ENCODE peak calls at places on chromosomes 13 and 19, in seven cellular contexts. Y is MCF 10A, F is mesothelial cell of epicardium, I is progenitor cell of endocrine pancreas, V is SK-N-SH, A is left lung, N is endothelial cell. X is an unnamed sample.

GRCh38 chr19:29390742-29391141 is 135.1 kb upstream of the VSTM2B start:
- DNase-seq in Y (no peak), F (no peak), I (no peak), V (no peak), A (no peak), N (no peak), X (no peak)

GRCh38 chr13:82088781-82089180 is 1747.9 kb upstream of the SPRY2 start:
- DNase-seq in Y (no peak), F (no peak), I (no peak), V (no peak), A (no peak), N (no peak), X (no peak)

GRCh38 chr19:33684550-33685303 is 63.0 kb downstream of the CHST8 start:
- DNase-seq in Y (no peak), F (no peak), I (no peak), V (peak), A (peak), N (no peak), X (no peak)

GRCh38 chr19:5873617-5874199 is 3.4 kb upstream of the FUT5 start:
- DNase-seq in Y (no peak), F (no peak), I (no peak), V (peak), A (peak), N (no peak), X (no peak)

GRCh38 chr13:97892717-97893116 is 60.8 kb upstream of the IPO5 start:
- DNase-seq in Y (peak), F (no peak), I (no peak), V (no peak), A (no peak), N (no peak), X (no peak)

GRCh38 chr13:101399365-101399764 is 16.9 kb downstream of the NALCN start:
- DNase-seq in Y (no peak), F (no peak), I (no peak), V (no peak), A (no peak), N (no peak), X (no peak)

GRCh38 chr13:40982772-40983171 is 36.3 kb downstream of the ELF1 start:
- DNase-seq in Y (no peak), F (no peak), I (no peak), V (peak), A (no peak), N (peak), X (no peak)

GRCh38 chr19:10353793-10354391 is 14.5 kb upstream of the ICAM3 start:
- DNase-seq in Y (no peak), F (peak), I (peak), V (peak), A (no peak), N (peak), X (no peak)

GRCh38 chr13:42968906-42969305 is 23.1 kb downstream of the EPSTI1 start:
- DNase-seq in Y (no peak), F (peak), I (peak), V (no peak), A (peak), N (no peak), X (no peak)

GRCh38 chr19:926595-927043 is 784 bp downstream of the ARID3A start:
- DNase-seq in Y (peak), F (no peak), I (no peak), V (no peak), A (peak), N (no peak), X (no peak)

GRCh38 chr13:109010912-109011311 is 381.5 kb downstream of the MYO16 start:
- DNase-seq in Y (no peak), F (no peak), I (no peak), V (no peak), A (peak), N (peak), X (no peak)

GRCh38 chr13:48116808-48117207 is 21.9 kb upstream of the MED4 start:
- DNase-seq in Y (no peak), F (no peak), I (no peak), V (no peak), A (no peak), N (no peak), X (no peak)

GRCh38 chr19:31066385-31066784 is 282.9 kb downstream of the TSHZ3 start:
- DNase-seq in Y (peak), F (no peak), I (no peak), V (no peak), A (no peak), N (no peak), X (no peak)

GRCh38 chr19:14006085-14006765 is at the start of gene RFX1:
- DNase-seq in Y (peak), F (peak), I (peak), V (peak), A (peak), N (peak), X (peak)

GRCh38 chr13:86933676-86934075 is 737.5 kb upstream of the SLITRK5 start:
- DNase-seq in Y (no peak), F (no peak), I (no peak), V (no peak), A (no peak), N (no peak), X (no peak)

GRCh38 chr13:111482806-111483620 is 162.6 kb downstream of the TEX29 start:
- DNase-seq in Y (no peak), F (no peak), I (no peak), V (no peak), A (peak), N (no peak), X (no peak)

GRCh38 chr13:30581582-30581981 is 36.1 kb upstream of the USPL1 start:
- DNase-seq in Y (peak), F (no peak), I (no peak), V (no peak), A (no peak), N (peak), X (no peak)

GRCh38 chr19:15144046-15144646 is 36.9 kb downstream of the SYDE1 start:
- DNase-seq in Y (peak), F (no peak), I (no peak), V (no peak), A (no peak), N (no peak), X (no peak)

GRCh38 chr19:798415-799075 is 1.3 kb downstream of the PTBP1 start:
- DNase-seq in Y (no peak), F (no peak), I (no peak), V (no peak), A (peak), N (no peak), X (no peak)

GRCh38 chr19:34639491-34640085 is 37.4 kb downstream of the SCGB2B2 start:
- DNase-seq in Y (peak), F (no peak), I (no peak), V (peak), A (no peak), N (peak), X (no peak)

GRCh38 chr19:5150331-5150901 is 181.5 kb downstream of the KDM4B start:
- DNase-seq in Y (no peak), F (no peak), I (no peak), V (no peak), A (peak), N (no peak), X (no peak)

GRCh38 chr13:64471916-64472315 is 2758.2 kb downstream of the PCDH9 start:
- DNase-seq in Y (peak), F (no peak), I (no peak), V (peak), A (no peak), N (no peak), X (no peak)

GRCh38 chr19:19410553-19411550 is 5.4 kb downstream of the GATAD2A start:
- DNase-seq in Y (no peak), F (no peak), I (no peak), V (no peak), A (no peak), N (no peak), X (no peak)

GRCh38 chr13:48976677-48977625 is 1.2 kb downstream of the FNDC3A start:
- DNase-seq in Y (peak), F (no peak), I (no peak), V (no peak), A (no peak), N (no peak), X (no peak)

GRCh38 chr13:44365008-44365407 is 8.6 kb upstream of the SERP2 start:
- DNase-seq in Y (no peak), F (no peak), I (no peak), V (no peak), A (no peak), N (no peak), X (no peak)

GRCh38 chr13:53782400-53783030 is 753.9 kb downstream of the OLFM4 start:
- DNase-seq in Y (peak), F (no peak), I (peak), V (peak), A (no peak), N (peak), X (no peak)

GRCh38 chr13:20721058-20721453 is 17.6 kb downstream of the IL17D start:
- DNase-seq in Y (no peak), F (no peak), I (no peak), V (no peak), A (no peak), N (no peak), X (no peak)

GRCh38 chr19:4054471-4055208 is 12.1 kb downstream of the ZBTB7A start:
- DNase-seq in Y (no peak), F (no peak), I (no peak), V (no peak), A (peak), N (no peak), X (no peak)

GRCh38 chr13:24747248-24748151 is 16.5 kb upstream of the RNF17 start:
- DNase-seq in Y (no peak), F (no peak), I (peak), V (no peak), A (peak), N (peak), X (no peak)

GRCh38 chr19:31109626-31110025 is 239.6 kb downstream of the TSHZ3 start:
- DNase-seq in Y (no peak), F (no peak), I (no peak), V (peak), A (no peak), N (no peak), X (no peak)

GRCh38 chr13:28100149-28101121 is at the start of gene FLT3:
- DNase-seq in Y (peak), F (peak), I (peak), V (peak), A (peak), N (peak), X (no peak)

GRCh38 chr13:67150608-67151007 is 79.5 kb downstream of the PCDH9 start:
- DNase-seq in Y (no peak), F (no peak), I (no peak), V (no peak), A (no peak), N (no peak), X (no peak)

GRCh38 chr13:67152123-67152522 is 78.0 kb downstream of the PCDH9 start:
- DNase-seq in Y (no peak), F (no peak), I (no peak), V (peak), A (no peak), N (no peak), X (no peak)

GRCh38 chr13:67156718-67157049 is 73.5 kb downstream of the PCDH9 start:
- DNase-seq in Y (no peak), F (no peak), I (no peak), V (no peak), A (no peak), N (no peak), X (no peak)

GRCh38 chr13:67158903-67159302 is 71.2 kb downstream of the PCDH9 start:
- DNase-seq in Y (no peak), F (no peak), I (no peak), V (no peak), A (no peak), N (no peak), X (no peak)

DNA sequence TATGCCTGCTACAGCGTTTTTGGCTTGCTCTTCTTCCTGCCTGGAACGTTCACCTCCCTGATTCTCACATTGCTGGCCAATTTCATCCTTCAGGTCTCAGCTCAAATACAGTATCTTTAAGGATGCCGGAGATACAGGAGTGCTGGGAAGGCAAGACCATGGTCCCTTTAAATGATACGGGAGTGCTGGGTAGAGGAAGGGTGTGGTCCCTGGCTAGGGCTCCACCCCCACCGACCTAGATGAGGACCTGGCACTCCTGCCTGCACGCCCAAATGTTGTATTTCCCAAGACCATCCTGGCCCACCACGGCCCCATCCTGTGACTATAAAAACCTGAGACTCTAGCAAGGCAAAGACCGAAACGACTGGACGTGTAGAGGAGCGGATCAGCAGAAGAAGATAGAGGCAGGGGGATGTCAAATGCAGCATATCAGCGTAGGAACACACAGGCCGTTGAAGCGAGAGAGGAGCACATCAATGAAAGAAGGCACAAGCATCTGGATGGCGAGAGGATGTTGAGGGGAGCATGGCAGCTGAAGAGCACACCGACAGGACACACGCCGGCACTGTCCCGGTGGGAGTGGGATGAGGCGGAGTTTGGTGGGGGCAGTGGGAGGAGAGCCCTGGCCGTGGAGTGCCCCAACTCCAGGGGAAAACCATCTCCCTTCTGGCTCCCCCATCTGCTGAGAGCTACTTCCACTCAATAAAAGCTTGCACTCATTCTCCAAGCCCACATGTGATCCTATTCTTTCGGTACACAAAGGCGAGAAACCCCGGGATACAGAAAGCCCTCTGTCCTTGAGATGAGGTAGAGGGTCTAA is 74.0 kb downstream of the PCDH9 start:
- DNase-seq in Y (no peak), F (no peak), I (no peak), V (no peak), A (peak), N (no peak), X (no peak)
- TF ChIP-seq CTCF in Y (no peak), F (no peak), I (no peak), V (no peak), A (no peak), N (no peak), X (no peak)

DNA sequence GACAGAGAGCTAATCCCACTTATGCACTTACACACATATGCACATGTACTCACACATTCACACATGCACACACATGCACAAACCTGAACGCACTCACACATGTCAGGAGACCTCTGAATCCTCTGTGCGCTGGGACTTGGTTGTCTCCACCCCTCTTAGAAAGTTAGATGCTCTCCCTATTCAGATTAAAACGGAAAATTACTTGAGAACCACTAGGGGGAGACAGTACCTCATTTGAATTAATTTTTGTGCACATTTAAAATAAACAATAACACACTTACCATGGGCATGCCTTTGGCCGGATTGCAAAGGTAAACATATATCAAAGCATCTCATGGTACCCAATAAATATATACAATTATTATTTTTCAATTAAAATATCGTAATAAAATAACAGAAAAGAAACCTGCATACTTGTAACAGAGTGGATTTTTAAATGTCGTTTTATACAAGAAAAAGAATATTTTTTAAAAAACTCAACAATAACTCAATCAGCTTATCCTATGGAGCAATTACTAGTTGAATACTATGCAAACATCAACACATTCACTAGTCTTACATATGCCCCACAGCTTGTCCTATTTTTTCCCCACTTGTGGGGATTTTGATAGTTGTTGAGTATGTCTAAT is 9.5 kb upstream of the LILRB4 start:
- DNase-seq in Y (peak), F (no peak), I (no peak), V (peak), A (no peak), N (no peak), X (no peak)
- TF ChIP-seq CTCF in Y (peak), F (peak), I (peak), V (peak), A (peak), N (no peak), X (no peak)

DNA sequence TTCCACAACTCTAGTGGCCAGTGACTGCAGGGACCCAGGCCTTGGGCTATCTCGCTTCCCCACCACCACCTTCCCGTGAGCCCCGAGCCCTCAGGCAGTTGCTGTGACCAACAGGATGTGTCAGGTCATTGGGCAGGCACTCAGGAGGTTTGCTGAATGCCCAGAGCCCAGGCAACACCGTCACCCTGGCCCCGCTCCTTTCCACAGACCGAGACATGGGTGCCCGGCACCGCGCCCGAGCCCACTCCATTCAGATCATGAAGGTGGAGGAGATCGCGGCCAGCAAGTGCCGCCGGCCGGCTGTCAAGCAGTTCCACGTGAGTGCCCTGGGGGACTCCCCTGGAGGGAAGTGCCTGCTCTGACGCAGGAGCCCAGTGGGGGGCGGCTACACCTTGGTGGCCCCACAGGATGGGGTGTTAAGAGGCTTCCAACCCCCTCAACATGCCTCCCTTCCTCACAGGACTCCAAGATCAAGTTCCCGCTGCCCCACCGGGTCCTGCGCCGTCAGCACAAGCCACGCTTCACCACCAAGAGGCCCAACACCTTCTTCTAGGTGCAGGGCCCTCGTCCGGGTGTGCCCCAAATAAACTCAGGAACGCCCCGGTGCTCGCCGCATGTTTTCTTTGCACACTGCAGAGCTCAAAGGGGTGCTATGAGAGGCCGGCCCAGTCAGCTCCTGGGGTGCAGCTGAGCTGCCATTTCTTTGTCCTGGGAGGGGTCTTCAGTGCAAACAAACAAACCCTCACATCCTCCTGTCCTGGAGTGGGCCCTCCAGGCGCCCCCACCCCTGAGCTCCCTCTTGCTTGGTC is 3.2 kb downstream of the RPL18A start:
- DNase-seq in Y (peak), F (no peak), I (no peak), V (no peak), A (no peak), N (no peak), X (no peak)
- TF ChIP-seq CTCF in Y (no peak), F (no peak), I (no peak), V (no peak), A (no peak), N (no peak), X (no peak)

GRCh38 chr19:50703915-50704548 is 15.6 kb downstream of the SHANK1 start:
- DNase-seq in Y (no peak), F (no peak), I (no peak), V (no peak), A (no peak), N (no peak), X (no peak)
- TF ChIP-seq CTCF in Y (no peak), F (no peak), I (no peak), V (no peak), A (no peak), N (no peak), X (no peak)

DNA sequence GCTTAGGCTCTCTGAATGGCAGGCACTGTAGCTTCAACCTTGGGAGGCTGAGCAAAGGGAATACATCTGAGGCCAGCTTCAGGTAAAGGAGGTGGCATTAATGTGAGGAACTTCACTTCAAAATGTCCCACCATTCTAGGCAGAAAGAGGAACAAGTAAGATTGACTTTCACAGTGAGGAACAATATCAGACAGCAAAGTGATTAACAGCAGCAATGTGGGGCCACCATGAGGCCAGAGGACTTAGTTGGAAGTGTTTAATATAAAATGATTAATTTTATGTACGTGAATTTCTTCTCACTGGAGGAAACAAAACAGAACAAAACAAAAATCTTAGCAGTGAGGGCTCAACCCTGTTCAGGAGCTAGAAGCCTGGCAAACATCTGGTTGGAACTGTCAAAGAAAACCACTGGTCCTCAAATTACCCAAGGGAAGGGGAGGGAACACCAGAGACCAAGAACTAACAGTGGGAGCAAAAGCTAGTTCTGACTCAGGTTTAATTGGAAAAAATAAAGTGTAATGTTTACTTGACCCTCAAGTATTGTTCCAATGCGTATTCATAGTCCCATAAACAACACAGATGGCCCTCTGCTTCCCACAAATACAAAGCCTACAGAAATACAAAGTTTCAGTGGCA is 43.9 kb upstream of the FRY start:
- DNase-seq in Y (no peak), F (no peak), I (no peak), V (no peak), A (no peak), N (no peak), X (no peak)
- TF ChIP-seq CTCF in Y (no peak), F (no peak), I (no peak), V (no peak), A (no peak), N (no peak), X (no peak)

GRCh38 chr13:107095876-107096275 is 527.9 kb upstream of the ARGLU1 start:
- DNase-seq in Y (no peak), F (no peak), I (no peak), V (no peak), A (no peak), N (no peak), X (no peak)

GRCh38 chr13:107091386-107091785 is 523.4 kb upstream of the ARGLU1 start:
- DNase-seq in Y (no peak), F (no peak), I (no peak), V (no peak), A (no peak), N (no peak), X (no peak)
- TF ChIP-seq CTCF in Y (no peak), F (no peak), I (no peak), V (no peak), A (no peak), N (no peak), X (no peak)

GRCh38 chr13:51262501-51263211 is 40.5 kb downstream of the FAM124A start:
- DNase-seq in Y (no peak), F (no peak), I (no peak), V (no peak), A (peak), N (no peak), X (no peak)
- TF ChIP-seq CTCF in Y (no peak), F (no peak), I (peak), V (no peak), A (no peak), N (no peak), X (no peak)

GRCh38 chr19:50537306-50537685 is 23.6 kb upstream of the ASPDH start:
- DNase-seq in Y (no peak), F (no peak), I (no peak), V (no peak), A (no peak), N (no peak), X (no peak)
- TF ChIP-seq CTCF in Y (no peak), F (no peak), I (no peak), V (no peak), A (no peak), N (no peak), X (no peak)